ENCODE peak calls at places on chromosomes 2 and 18, in four cellular contexts. J, D, S and T are unnamed samples.
A peak's percentile ranks its signal among the peaks of the same experiment; 100 is the strongest.

GRCh38 chr2:240557808-240558207 is at the start of gene ANKMY1:
- DNase-seq in J (peak; percentile 90), D (peak; percentile 78), S (peak; percentile 88), T (peak; percentile 86)

GRCh38 chr2:120989911-120990441 is 254.3 kb downstream of the GLI2 start:
- DNase-seq in J (peak; percentile 19), D (no peak), S (no peak), T (no peak)

GRCh38 chr18:46894124-46894523 is 23.2 kb downstream of the PIAS2 start:
- DNase-seq in J (no peak), D (no peak), S (no peak), T (no peak)

GRCh38 chr2:238358763-238359162 is 38.4 kb downstream of the TRAF3IP1 start:
- DNase-seq in J (no peak), D (no peak), S (no peak), T (no peak)

GRCh38 chr2:64018715-64019082 is 529 bp downstream of the VPS54 start:
- DNase-seq in J (peak; percentile 65), D (no peak), S (peak; percentile 63), T (peak; percentile 62)

GRCh38 chr2:162732946-162733698 is 105.4 kb downstream of the KCNH7 start:
- DNase-seq in J (no peak), D (peak; percentile 49), S (peak; percentile 32), T (peak; percentile 31)

GRCh38 chr2:222833410-222833809 is 27.4 kb upstream of the ACSL3 start:
- DNase-seq in J (no peak), D (no peak), S (no peak), T (no peak)

GRCh38 chr2:65053199-65053598 is 3.0 kb upstream of the CEP68 start:
- DNase-seq in J (peak; percentile 81), D (no peak), S (no peak), T (peak; percentile 92)

GRCh38 chr18:48997985-48998831 is 47.4 kb upstream of the SMAD7 start:
- DNase-seq in J (no peak), D (peak; percentile 99), S (peak; percentile 88), T (no peak)

GRCh38 chr2:60091311-60091710 is 462.1 kb downstream of the BCL11A start:
- DNase-seq in J (no peak), D (peak; percentile 45), S (peak; percentile 24), T (no peak)

GRCh38 chr2:234745347-234745746 is 206.5 kb upstream of the SH3BP4 start:
- DNase-seq in J (no peak), D (no peak), S (no peak), T (no peak)

GRCh38 chr18:24089059-24089458 is 49.8 kb upstream of the CABYR start:
- DNase-seq in J (no peak), D (no peak), S (no peak), T (no peak)

GRCh38 chr2:63053889-63054725 is 3.5 kb downstream of the OTX1 start:
- DNase-seq in J (peak; percentile 69), D (peak; percentile 51), S (peak; percentile 13), T (peak; percentile 47)

GRCh38 chr2:20382965-20383800 is 32.5 kb upstream of the PUM2 start:
- DNase-seq in J (no peak), D (peak; percentile 62), S (no peak), T (no peak)

GRCh38 chr18:74329688-74330205 is 14.1 kb downstream of the C18orf63 start:
- DNase-seq in J (no peak), D (no peak), S (no peak), T (no peak)

GRCh38 chr18:9557250-9557943 is 57.0 kb downstream of the PPP4R1 start:
- DNase-seq in J (no peak), D (no peak), S (no peak), T (no peak)

GRCh38 chr18:74370163-74370562 is 54.5 kb downstream of the C18orf63 start:
- DNase-seq in J (no peak), D (no peak), S (peak; percentile 16), T (no peak)

GRCh38 chr2:190477563-190478454 is 56.7 kb downstream of the NEMP2 start:
- DNase-seq in J (no peak), D (no peak), S (peak; percentile 31), T (no peak)

GRCh38 chr2:220293966-220294365 is 666.5 kb downstream of the SLC4A3 start:
- DNase-seq in J (no peak), D (no peak), S (no peak), T (no peak)

GRCh38 chr18:12308386-12309100 is 502 bp downstream of the TUBB6 start:
- DNase-seq in J (peak; percentile 84), D (peak; percentile 89), S (peak; percentile 91), T (peak; percentile 72)

GRCh38 chr2:42959148-42959992 is 167.0 kb upstream of the HAAO start:
- DNase-seq in J (no peak), D (no peak), S (no peak), T (no peak)

GRCh38 chr2:23843051-23843976 is 83.6 kb downstream of the ATAD2B start:
- DNase-seq in J (no peak), D (peak; percentile 20), S (no peak), T (no peak)

GRCh38 chr18:75054611-75055010 is 154.3 kb downstream of the PTGR3 start:
- DNase-seq in J (no peak), D (no peak), S (no peak), T (no peak)

GRCh38 chr2:218832081-218832480 is 478 bp upstream of the PRKAG3 start:
- DNase-seq in J (no peak), D (no peak), S (no peak), T (no peak)

GRCh38 chr2:74708883-74709282 is 54.8 kb downstream of the SEMA4F start:
- DNase-seq in J (no peak), D (peak; percentile 82), S (no peak), T (no peak)

GRCh38 chr2:199590323-199590915 is 132.7 kb upstream of the SATB2 start:
- DNase-seq in J (no peak), D (no peak), S (no peak), T (no peak)

GRCh38 chr2:10059016-10059351 is 15.6 kb downstream of the KLF11 start:
- DNase-seq in J (no peak), D (no peak), S (no peak), T (no peak)

GRCh38 chr2:142819411-142819810 is 58.1 kb upstream of the KYNU start:
- DNase-seq in J (no peak), D (peak; percentile 75), S (no peak), T (no peak)

GRCh38 chr2:167990062-167990461 is 257.3 kb downstream of the STK39 start:
- DNase-seq in J (no peak), D (no peak), S (no peak), T (no peak)